ENCODE peak calls at places on chromosomes 5 and 9, in nine cellular contexts. One of them, this sample, is unnamed.

GRCh38 chr5:81922790-81923398 is 48.9 kb upstream of the ATG10 start:
- DNase-seq in Panc1: no peak
- DNase-seq in A673: no peak
- DNase-seq in A549: no peak
- DNase-seq in endothelial cell of umbilical vein: no peak
- DNase-seq in aorta: no peak
- DNase-seq in body of pancreas: peak; percentile 13
- DNase-seq in stomach: no peak
- DNase-seq in thoracic aorta: no peak
- DNase-seq in this sample: no peak

GRCh38 chr5:90263102-90263501 is 146.5 kb downstream of the CETN3 start:
- DNase-seq in body of pancreas: no peak
- DNase-seq in aorta: no peak
- DNase-seq in A673: no peak
- DNase-seq in endothelial cell of umbilical vein: no peak
- DNase-seq in Panc1: no peak
- DNase-seq in thoracic aorta: no peak
- DNase-seq in A549: no peak
- DNase-seq in stomach: no peak
- DNase-seq in this sample: no peak

GRCh38 chr5:36602711-36603321 is 3.6 kb upstream of the SLC1A3 start:
- DNase-seq in A673: no peak
- DNase-seq in thoracic aorta: no peak
- DNase-seq in body of pancreas: no peak
- DNase-seq in stomach: no peak
- DNase-seq in Panc1: no peak
- DNase-seq in A549: peak; percentile 10
- DNase-seq in endothelial cell of umbilical vein: no peak
- DNase-seq in aorta: no peak
- DNase-seq in this sample: no peak

GRCh38 chr9:126991170-126991569 is 76.6 kb downstream of the RALGPS1 start:
- DNase-seq in Panc1: no peak
- DNase-seq in aorta: no peak
- DNase-seq in endothelial cell of umbilical vein: no peak
- DNase-seq in A549: no peak
- DNase-seq in A673: no peak
- DNase-seq in body of pancreas: no peak
- DNase-seq in stomach: no peak
- DNase-seq in thoracic aorta: no peak
- DNase-seq in this sample: no peak

GRCh38 chr9:130498298-130498917 is 53.6 kb downstream of the ASS1 start:
- DNase-seq in body of pancreas: no peak
- DNase-seq in endothelial cell of umbilical vein: no peak
- DNase-seq in Panc1: no peak
- DNase-seq in stomach: no peak
- DNase-seq in A549: no peak
- DNase-seq in aorta: no peak
- DNase-seq in thoracic aorta: no peak
- DNase-seq in A673: peak; percentile 63
- DNase-seq in this sample: no peak

GRCh38 chr9:93862877-93863545 is 92.1 kb downstream of the BARX1 start:
- DNase-seq in stomach: no peak
- DNase-seq in endothelial cell of umbilical vein: no peak
- DNase-seq in aorta: no peak
- DNase-seq in body of pancreas: no peak
- DNase-seq in Panc1: no peak
- DNase-seq in A673: no peak
- DNase-seq in A549: no peak
- DNase-seq in thoracic aorta: no peak
- DNase-seq in this sample: no peak

GRCh38 chr5:67283988-67284457 is 87.4 kb upstream of the CD180 start:
- DNase-seq in Panc1: no peak
- DNase-seq in body of pancreas: no peak
- DNase-seq in stomach: no peak
- DNase-seq in aorta: no peak
- DNase-seq in endothelial cell of umbilical vein: no peak
- DNase-seq in thoracic aorta: no peak
- DNase-seq in A673: no peak
- DNase-seq in A549: no peak
- DNase-seq in this sample: no peak

GRCh38 chr5:172564187-172564586 is 76.9 kb upstream of the NEURL1B start:
- DNase-seq in thoracic aorta: no peak
- DNase-seq in aorta: no peak
- DNase-seq in Panc1: no peak
- DNase-seq in body of pancreas: peak; percentile 74
- DNase-seq in stomach: peak; percentile 79
- DNase-seq in A549: no peak
- DNase-seq in A673: no peak
- DNase-seq in endothelial cell of umbilical vein: no peak
- DNase-seq in this sample: no peak

GRCh38 chr5:151757233-151758140 is 944 bp downstream of the ATOX1 start:
- DNase-seq in stomach: no peak
- DNase-seq in thoracic aorta: no peak
- DNase-seq in A673: no peak
- DNase-seq in A549: no peak
- DNase-seq in Panc1: no peak
- DNase-seq in aorta: no peak
- DNase-seq in body of pancreas: no peak
- DNase-seq in endothelial cell of umbilical vein: no peak
- DNase-seq in this sample: no peak

GRCh38 chr5:167511-167910 is 23.8 kb upstream of the LRRC14B start:
- DNase-seq in thoracic aorta: no peak
- DNase-seq in aorta: no peak
- DNase-seq in A673: no peak
- DNase-seq in body of pancreas: no peak
- DNase-seq in stomach: peak; percentile 58
- DNase-seq in A549: no peak
- DNase-seq in Panc1: no peak
- DNase-seq in endothelial cell of umbilical vein: no peak
- DNase-seq in this sample: peak; percentile 43

GRCh38 chr5:9572246-9572645 is 26.4 kb upstream of the SEMA5A start:
- DNase-seq in A673: no peak
- DNase-seq in body of pancreas: no peak
- DNase-seq in aorta: no peak
- DNase-seq in endothelial cell of umbilical vein: no peak
- DNase-seq in Panc1: no peak
- DNase-seq in A549: no peak
- DNase-seq in stomach: no peak
- DNase-seq in thoracic aorta: no peak
- DNase-seq in this sample: no peak

GRCh38 chr9:83167126-83167525 is 104.2 kb upstream of the RASEF start:
- DNase-seq in body of pancreas: peak; percentile 39
- DNase-seq in aorta: no peak
- DNase-seq in Panc1: no peak
- DNase-seq in A549: no peak
- DNase-seq in stomach: no peak
- DNase-seq in A673: no peak
- DNase-seq in thoracic aorta: no peak
- DNase-seq in endothelial cell of umbilical vein: no peak
- DNase-seq in this sample: no peak

GRCh38 chr5:173315495-173316352 is 12.5 kb downstream of the STC2 start:
- DNase-seq in body of pancreas: peak; percentile 65
- DNase-seq in Panc1: no peak
- DNase-seq in aorta: peak; percentile 74
- DNase-seq in A673: peak; percentile 58
- DNase-seq in endothelial cell of umbilical vein: no peak
- DNase-seq in stomach: no peak
- DNase-seq in A549: no peak
- DNase-seq in thoracic aorta: no peak
- DNase-seq in this sample: no peak

GRCh38 chr9:122332083-122332482 is 38.7 kb upstream of the PTGS1 start:
- DNase-seq in aorta: no peak
- DNase-seq in body of pancreas: no peak
- DNase-seq in A673: no peak
- DNase-seq in endothelial cell of umbilical vein: peak; percentile 83
- DNase-seq in Panc1: no peak
- DNase-seq in A549: no peak
- DNase-seq in stomach: no peak
- DNase-seq in thoracic aorta: no peak
- DNase-seq in this sample: no peak

GRCh38 chr5:138544171-138545134 is 1.4 kb upstream of the ETF1 start:
- DNase-seq in Panc1: no peak
- DNase-seq in body of pancreas: peak; percentile 28
- DNase-seq in aorta: no peak
- DNase-seq in thoracic aorta: no peak
- DNase-seq in A673: no peak
- DNase-seq in stomach: no peak
- DNase-seq in endothelial cell of umbilical vein: peak; percentile 36
- DNase-seq in A549: no peak
- DNase-seq in this sample: peak; percentile 50

GRCh38 chr5:115050860-115051259 is 118.8 kb downstream of the TRIM36 start:
- DNase-seq in body of pancreas: no peak
- DNase-seq in thoracic aorta: no peak
- DNase-seq in stomach: no peak
- DNase-seq in endothelial cell of umbilical vein: no peak
- DNase-seq in Panc1: no peak
- DNase-seq in A673: no peak
- DNase-seq in A549: no peak
- DNase-seq in aorta: no peak
- DNase-seq in this sample: no peak

GRCh38 chr5:111922344-111922743 is 165.3 kb upstream of the NREP start:
- DNase-seq in body of pancreas: no peak
- DNase-seq in stomach: no peak
- DNase-seq in A549: no peak
- DNase-seq in Panc1: no peak
- DNase-seq in endothelial cell of umbilical vein: no peak
- DNase-seq in thoracic aorta: no peak
- DNase-seq in A673: no peak
- DNase-seq in aorta: no peak
- DNase-seq in this sample: no peak

GRCh38 chr9:117718085-117718484 is 13.9 kb downstream of the TLR4 start:
- DNase-seq in A673: no peak
- DNase-seq in stomach: no peak
- DNase-seq in body of pancreas: no peak
- DNase-seq in A549: no peak
- DNase-seq in Panc1: no peak
- DNase-seq in aorta: no peak
- DNase-seq in endothelial cell of umbilical vein: peak; percentile 54
- DNase-seq in thoracic aorta: no peak
- DNase-seq in this sample: no peak
- H3K9me3 ChIP-seq in A673: no peaks in the 10 kb centered on the region
- H3K9me3 ChIP-seq in stomach: no peaks in the 10 kb centered on the region
- H3K9me3 ChIP-seq in body of pancreas: no peaks in the 10 kb centered on the region
- H3K9me3 ChIP-seq in A549: no peaks in the 10 kb centered on the region
- H3K9me3 ChIP-seq in Panc1: no peaks in the 10 kb centered on the region
- H3K9me3 ChIP-seq in aorta: no peaks in the 10 kb centered on the region
- H3K9me3 ChIP-seq in endothelial cell of umbilical vein: no peaks in the 10 kb centered on the region
- H3K9me3 ChIP-seq in thoracic aorta: no peaks in the 10 kb centered on the region
- H3K9me3 ChIP-seq in this sample: no peaks in the 10 kb centered on the region

GRCh38 chr5:58787982-58788381 is 205.1 kb downstream of the RAB3C start:
- DNase-seq in stomach: no peak
- DNase-seq in Panc1: no peak
- DNase-seq in endothelial cell of umbilical vein: no peak
- DNase-seq in body of pancreas: no peak
- DNase-seq in A549: no peak
- DNase-seq in A673: peak; percentile 27
- DNase-seq in thoracic aorta: no peak
- DNase-seq in aorta: no peak
- DNase-seq in this sample: no peak

GRCh38 chr5:58786904-58787303 is 204.0 kb downstream of the RAB3C start:
- DNase-seq in A549: no peak
- DNase-seq in Panc1: no peak
- DNase-seq in endothelial cell of umbilical vein: no peak
- DNase-seq in body of pancreas: no peak
- DNase-seq in thoracic aorta: no peak
- DNase-seq in stomach: no peak
- DNase-seq in A673: no peak
- DNase-seq in aorta: no peak
- DNase-seq in this sample: no peak

DNA sequence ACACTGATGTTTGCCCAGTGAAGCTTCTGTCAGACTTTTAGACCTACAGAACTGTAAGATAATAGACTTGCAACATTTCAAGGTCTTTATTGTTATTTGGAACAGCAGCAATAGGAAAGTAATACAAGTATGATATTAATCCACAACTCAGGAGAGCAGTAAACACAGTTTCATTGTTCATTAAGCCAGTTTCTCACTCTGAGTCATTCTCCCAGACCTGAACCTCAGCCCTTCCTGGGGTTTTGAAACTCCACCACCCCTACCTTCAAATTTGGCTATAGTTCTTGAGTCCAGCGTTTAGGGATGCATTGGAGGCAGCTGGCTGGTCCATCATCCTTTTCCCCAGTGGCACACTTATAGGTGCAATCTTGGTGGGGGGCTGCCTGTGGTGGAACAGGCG is 203.2 kb downstream of the RAB3C start:
- DNase-seq in A549: no peak
- DNase-seq in thoracic aorta: no peak
- DNase-seq in A673: no peak
- DNase-seq in Panc1: no peak
- DNase-seq in endothelial cell of umbilical vein: no peak
- DNase-seq in aorta: no peak
- DNase-seq in stomach: no peak
- DNase-seq in body of pancreas: no peak
- DNase-seq in this sample: no peak
- H3K9me3 ChIP-seq in A549: peaks cover 30% of the 10 kb centered on the region
- H3K9me3 ChIP-seq in thoracic aorta: no peaks in the 10 kb centered on the region
- H3K9me3 ChIP-seq in A673: no peaks in the 10 kb centered on the region
- H3K9me3 ChIP-seq in Panc1: no peaks in the 10 kb centered on the region
- H3K9me3 ChIP-seq in endothelial cell of umbilical vein: no peaks in the 10 kb centered on the region
- H3K9me3 ChIP-seq in aorta: no peaks in the 10 kb centered on the region
- H3K9me3 ChIP-seq in stomach: no peaks in the 10 kb centered on the region
- H3K9me3 ChIP-seq in body of pancreas: no peaks in the 10 kb centered on the region
- H3K9me3 ChIP-seq in this sample: no peaks in the 10 kb centered on the region

DNA sequence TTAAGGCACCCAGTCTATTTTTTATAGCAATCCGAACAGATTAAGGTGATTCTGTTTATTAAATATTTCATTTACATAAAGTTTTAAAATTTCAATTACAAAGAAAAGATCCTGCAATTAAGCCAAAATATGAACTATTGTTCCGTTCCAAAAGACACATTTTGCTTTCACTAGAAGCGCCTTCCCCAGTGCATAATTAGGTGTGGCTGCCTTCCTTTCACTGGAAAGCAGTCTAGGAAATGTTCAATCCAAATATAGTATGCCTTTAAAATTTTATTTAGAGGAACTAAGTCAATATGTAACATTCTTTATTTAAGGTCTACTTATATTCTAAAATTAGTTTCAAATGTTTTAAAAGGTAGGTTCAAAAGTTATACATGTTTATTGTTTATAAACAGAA is 7.6 kb downstream of the CTNNAL1 start:
- DNase-seq in Panc1: no peak
- DNase-seq in aorta: no peak
- DNase-seq in endothelial cell of umbilical vein: no peak
- DNase-seq in stomach: no peak
- DNase-seq in thoracic aorta: no peak
- DNase-seq in body of pancreas: no peak
- DNase-seq in A549: no peak
- DNase-seq in A673: no peak
- DNase-seq in this sample: no peak
- H3K9me3 ChIP-seq in Panc1: peaks cover 3% of the 10 kb centered on the region
- H3K9me3 ChIP-seq in aorta: no peaks in the 10 kb centered on the region
- H3K9me3 ChIP-seq in endothelial cell of umbilical vein: no peaks in the 10 kb centered on the region
- H3K9me3 ChIP-seq in stomach: peaks cover 7% of the 10 kb centered on the region
- H3K9me3 ChIP-seq in thoracic aorta: no peaks in the 10 kb centered on the region
- H3K9me3 ChIP-seq in body of pancreas: peaks cover 4% of the 10 kb centered on the region
- H3K9me3 ChIP-seq in A549: peaks cover 13% of the 10 kb centered on the region
- H3K9me3 ChIP-seq in A673: peaks cover 17% of the 10 kb centered on the region
- H3K9me3 ChIP-seq in this sample: peaks cover 10% of the 10 kb centered on the region

DNA sequence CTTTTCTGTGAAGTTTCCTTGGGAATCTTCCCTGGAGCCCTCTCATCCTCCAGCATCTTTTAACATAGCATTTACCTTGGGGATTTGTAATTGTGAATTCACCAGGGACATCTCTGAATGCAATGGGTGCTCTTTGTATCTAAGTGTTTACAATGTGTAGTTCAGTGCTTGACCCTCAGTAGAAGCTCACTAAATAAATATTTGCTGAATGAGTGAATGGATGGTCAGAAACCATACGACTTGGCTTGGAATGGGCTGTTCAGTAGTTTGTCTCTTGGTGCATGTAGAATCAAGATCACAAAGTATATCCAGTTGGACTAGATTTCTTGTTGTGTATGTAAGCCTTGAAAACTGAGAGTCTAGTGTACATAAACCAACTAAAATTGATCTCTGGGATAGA is 81.8 kb upstream of the MEF2C start:
- DNase-seq in aorta: no peak
- DNase-seq in Panc1: peak; percentile 79
- DNase-seq in body of pancreas: no peak
- DNase-seq in A549: no peak
- DNase-seq in thoracic aorta: no peak
- DNase-seq in stomach: no peak
- DNase-seq in A673: no peak
- DNase-seq in endothelial cell of umbilical vein: no peak
- DNase-seq in this sample: no peak
- H3K9me3 ChIP-seq in aorta: peaks cover 2% of the 10 kb centered on the region
- H3K9me3 ChIP-seq in Panc1: no peaks in the 10 kb centered on the region
- H3K9me3 ChIP-seq in body of pancreas: no peaks in the 10 kb centered on the region
- H3K9me3 ChIP-seq in A549: no peaks in the 10 kb centered on the region
- H3K9me3 ChIP-seq in thoracic aorta: no peaks in the 10 kb centered on the region
- H3K9me3 ChIP-seq in stomach: no peaks in the 10 kb centered on the region
- H3K9me3 ChIP-seq in A673: no peaks in the 10 kb centered on the region
- H3K9me3 ChIP-seq in endothelial cell of umbilical vein: no peaks in the 10 kb centered on the region
- H3K9me3 ChIP-seq in this sample: no peaks in the 10 kb centered on the region